ENCODE peak calls at places on chromosome 17, in ten cellular contexts. E is adrenal gland; F is AG08396; Z is HCT116; N is stimulated activated CD8-positive, alpha-beta memory T cell treated with anti-CD3 and anti-CD28 coated beads, Interleukin-7, amount 100 ng/mL, for 1 hour; Q is neuronal stem cell; A is fibroblast of mammary gland; U is bronchial epithelial cell; P is effector CD4-positive, alpha-beta T cell; V is stimulated activated CD4-positive, alpha-beta T cell treated with anti-CD3 and anti-CD28 coated beads, Interleukin-2, amount 100 ng/mL, for 48 hours. G is an unnamed sample.

GRCh38 chr17:82386256-82386831 is 14.8 kb downstream of the UTS2R start:
- DNase-seq in N (no peak), V (no peak), Z (no peak), U (no peak), F (no peak), P (no peak), A (no peak), Q (no peak), E (no peak), G (no peak)

GRCh38 chr17:82416264-82416663 is 1.9 kb upstream of the HEXD start:
- DNase-seq in E (no peak), F (no peak), Q (no peak), U (no peak), A (no peak), N (no peak), P (no peak), V (no peak), Z (no peak), G (no peak)

GRCh38 chr17:4806420-4806769 is 557 bp upstream of the PLD2 start:
- DNase-seq in Z (no peak), N (no peak), Q (no peak), A (no peak), U (no peak), V (no peak), P (no peak), F (no peak), E (no peak), G (no peak)

GRCh38 chr17:79182176-79183160 is 107.8 kb downstream of the ENGASE start:
- DNase-seq in F (no peak), Q (no peak), E (no peak), V (no peak), A (no peak), Z (no peak), P (no peak), U (no peak), N (no peak), G (no peak)

GRCh38 chr17:12756786-12757185 is 32.5 kb upstream of the ARHGAP44 start:
- DNase-seq in Z (no peak), P (no peak), N (no peak), Q (no peak), A (peak), V (no peak), U (peak), E (no peak), F (no peak), G (no peak)

GRCh38 chr17:82338858-82339633 is 5.5 kb upstream of the SECTM1 start:
- DNase-seq in N (no peak), A (peak), U (peak), E (peak), Q (no peak), V (no peak), F (peak), Z (peak), P (no peak), G (peak)

GRCh38 chr17:50550661-50551432 is 3.9 kb downstream of the SPATA20 start:
- DNase-seq in U (peak), F (peak), N (no peak), Q (peak), A (peak), Z (peak), P (no peak), E (peak), V (no peak), G (peak)

GRCh38 chr17:13750783-13751484 is 149.2 kb upstream of the HS3ST3A1 start:
- DNase-seq in V (no peak), E (no peak), F (no peak), Z (no peak), N (no peak), Q (no peak), P (no peak), A (no peak), U (no peak), G (no peak)

GRCh38 chr17:33052856-33053255 is 61.2 kb downstream of the SPACA3 start:
- DNase-seq in P (no peak), Q (no peak), V (no peak), U (peak), Z (no peak), A (no peak), N (no peak), E (no peak), F (no peak), G (no peak)

GRCh38 chr17:54932711-54933110 is 32.1 kb downstream of the TOM1L1 start:
- DNase-seq in U (no peak), V (no peak), Q (no peak), P (no peak), N (no peak), A (no peak), F (no peak), Z (no peak), E (no peak), G (peak)

GRCh38 chr17:78895322-78895721 is 7.7 kb downstream of the CEP295NL start:
- DNase-seq in A (no peak), Q (no peak), F (no peak), N (no peak), E (no peak), P (no peak), Z (no peak), U (no peak), V (no peak), G (no peak)

GRCh38 chr17:67868176-67868575 is 42.9 kb downstream of the BPTF start:
- DNase-seq in U (no peak), N (no peak), V (no peak), Q (no peak), E (no peak), Z (no peak), A (no peak), P (no peak), F (no peak), G (no peak)